ENCODE peak calls at places on chromosomes 7 and 10, in six cellular contexts. I, G, X, T, B and J are unnamed samples.

GRCh38 chr7:41058986-41059741 is 643.7 kb downstream of the INHBA start:
- DNase-seq in B (peak), G (no peak), I (no peak), X (no peak), T (peak), J (no peak)

GRCh38 chr7:71868797-71869196 is 543.3 kb downstream of the CALN1 start:
- DNase-seq in X (no peak), B (peak), I (no peak), G (no peak), T (peak), J (no peak)

GRCh38 chr10:90347239-90347638 is 510.6 kb downstream of the HTR7 start:
- DNase-seq in B (no peak), G (no peak), I (no peak), X (no peak), T (peak), J (no peak)

GRCh38 chr10:79051766-79052165 is 17.0 kb upstream of the ZMIZ1 start:
- DNase-seq in X (no peak), T (no peak), B (no peak), G (no peak), I (no peak), J (no peak)

GRCh38 chr7:17532861-17533404 is 234.5 kb downstream of the AHR start:
- DNase-seq in X (no peak), I (no peak), B (peak), G (no peak), T (peak), J (no peak)

GRCh38 chr7:56062382-56062781 is 1.7 kb upstream of the SUMF2 start:
- DNase-seq in G (no peak), B (no peak), I (no peak), T (peak), X (no peak), J (no peak)

GRCh38 chr7:15889501-15889900 is 203.0 kb upstream of the MEOX2 start:
- DNase-seq in X (no peak), G (no peak), B (no peak), T (peak), I (no peak), J (no peak)

GRCh38 chr10:106795619-106796018 is 368.9 kb downstream of the SORCS1 start:
- DNase-seq in B (peak), I (peak), X (no peak), T (peak), G (no peak), J (peak)

GRCh38 chr7:664402-664775 is 62.1 kb upstream of the DNAAF5 start:
- DNase-seq in T (no peak), I (no peak), X (no peak), G (no peak), B (no peak), J (no peak)

GRCh38 chr10:494149-494542 is 195.3 kb downstream of the DIP2C start:
- DNase-seq in I (no peak), X (no peak), T (no peak), B (no peak), G (no peak), J (no peak)

GRCh38 chr10:132350391-132350790 is 18.4 kb downstream of the LRRC27 start:
- DNase-seq in G (no peak), I (no peak), T (no peak), B (no peak), X (no peak), J (no peak)

GRCh38 chr10:58641095-58641531 is 128.4 kb downstream of the BICC1 start:
- DNase-seq in G (no peak), T (peak), B (peak), I (no peak), X (peak), J (no peak)

GRCh38 chr7:88306590-88307048 is at the start of gene STEAP4:
- DNase-seq in T (peak), G (no peak), B (peak), X (no peak), I (no peak), J (peak)

GRCh38 chr10:24524314-24524713 is 199.4 kb downstream of the ARHGAP21 start:
- DNase-seq in T (no peak), G (no peak), I (no peak), X (no peak), B (no peak), J (no peak)

GRCh38 chr10:69629897-69630650 is at the start of gene FAM241B:
- DNase-seq in B (peak), I (peak), X (no peak), T (peak), G (peak), J (peak)

GRCh38 chr7:128915841-128916642 is 5.5 kb upstream of the KCP start:
- DNase-seq in B (no peak), T (no peak), I (no peak), G (no peak), X (no peak), J (no peak)

GRCh38 chr7:39709768-39710291 is 86.5 kb downstream of the RALA start:
- DNase-seq in X (no peak), I (peak), G (no peak), B (no peak), T (peak), J (no peak)

GRCh38 chr7:5695037-5695708 is 86.3 kb downstream of the RNF216 start:
- DNase-seq in T (peak), B (no peak), G (peak), I (peak), X (peak), J (no peak)

GRCh38 chr7:84372155-84372621 is 177.6 kb upstream of the SEMA3A start:
- DNase-seq in T (peak), I (no peak), G (no peak), B (peak), X (peak), J (no peak)

GRCh38 chr10:83078160-83078559 is 1061.1 kb upstream of the GHITM start:
- DNase-seq in I (no peak), X (no peak), B (no peak), T (no peak), G (no peak), J (no peak)

GRCh38 chr7:105097619-105098018 is 83.6 kb downstream of the KMT2E start:
- DNase-seq in I (no peak), G (no peak), B (peak), T (peak), X (peak), J (no peak)

GRCh38 chr10:62083413-62083794 is 181.9 kb downstream of the ARID5B start:
- DNase-seq in B (peak), I (no peak), X (no peak), G (no peak), T (peak), J (no peak)

GRCh38 chr7:29194206-29194593 is 375 bp upstream of the CHN2 start:
- DNase-seq in I (no peak), T (no peak), G (no peak), X (no peak), B (peak), J (peak)

GRCh38 chr10:89301231-89301630 is 615 bp upstream of the IFIT2 start:
- DNase-seq in B (no peak), G (no peak), X (no peak), T (peak), I (no peak), J (no peak)

DNA sequence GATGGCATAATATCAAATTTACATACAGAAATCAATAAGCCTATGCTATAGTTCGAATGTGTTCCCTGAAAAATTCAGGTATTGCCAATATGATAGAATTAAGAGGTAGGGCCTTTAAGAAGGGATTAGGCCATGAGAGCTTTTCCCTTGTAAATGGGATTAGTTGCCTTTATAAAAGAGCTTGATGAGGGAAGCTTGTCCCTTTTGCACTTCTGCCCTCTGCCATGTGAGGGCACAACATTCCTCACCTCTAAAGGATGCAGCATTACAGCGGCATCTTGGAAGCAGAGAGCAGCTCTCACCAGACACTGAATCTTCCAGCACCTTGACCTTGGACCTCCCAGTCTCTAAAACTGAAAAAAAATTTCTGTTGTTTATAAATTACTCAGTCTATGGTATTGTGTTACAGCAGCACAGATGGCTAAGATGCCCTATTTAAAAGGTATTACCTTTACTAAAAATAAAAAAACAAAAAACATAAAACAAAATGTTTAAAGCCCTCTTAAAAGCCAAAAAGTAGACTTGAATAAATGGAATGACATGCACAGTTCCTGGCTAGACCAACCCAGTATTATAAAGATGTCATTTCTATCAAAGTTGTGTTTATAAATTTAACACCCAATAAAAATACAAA is 909.6 kb downstream of the REEP3 start:
- DNase-seq in G (no peak), T (peak), B (no peak), I (no peak), X (no peak), J (peak)
- TF ChIP-seq CTCF in G (peak), T (peak), B (no peak), I (no peak), X (no peak), J (peak)

GRCh38 chr10:123014772-123015171 is 6.0 kb downstream of the ACADSB start:
- DNase-seq in B (no peak), G (no peak), T (no peak), X (no peak), I (no peak), J (no peak)
- TF ChIP-seq CTCF in B (no peak), G (no peak), T (no peak), X (no peak), I (no peak), J (no peak)

GRCh38 chr7:137282043-137282442 is 61.5 kb downstream of the PTN start:
- DNase-seq in G (no peak), B (no peak), I (no peak), T (no peak), X (peak), J (no peak)

GRCh38 chr7:137283147-137283546 is 60.4 kb downstream of the PTN start:
- DNase-seq in G (no peak), I (no peak), X (no peak), T (no peak), B (no peak), J (no peak)

GRCh38 chr7:137289101-137289500 is 54.4 kb downstream of the PTN start:
- DNase-seq in T (no peak), X (no peak), G (no peak), B (no peak), I (no peak), J (no peak)

DNA sequence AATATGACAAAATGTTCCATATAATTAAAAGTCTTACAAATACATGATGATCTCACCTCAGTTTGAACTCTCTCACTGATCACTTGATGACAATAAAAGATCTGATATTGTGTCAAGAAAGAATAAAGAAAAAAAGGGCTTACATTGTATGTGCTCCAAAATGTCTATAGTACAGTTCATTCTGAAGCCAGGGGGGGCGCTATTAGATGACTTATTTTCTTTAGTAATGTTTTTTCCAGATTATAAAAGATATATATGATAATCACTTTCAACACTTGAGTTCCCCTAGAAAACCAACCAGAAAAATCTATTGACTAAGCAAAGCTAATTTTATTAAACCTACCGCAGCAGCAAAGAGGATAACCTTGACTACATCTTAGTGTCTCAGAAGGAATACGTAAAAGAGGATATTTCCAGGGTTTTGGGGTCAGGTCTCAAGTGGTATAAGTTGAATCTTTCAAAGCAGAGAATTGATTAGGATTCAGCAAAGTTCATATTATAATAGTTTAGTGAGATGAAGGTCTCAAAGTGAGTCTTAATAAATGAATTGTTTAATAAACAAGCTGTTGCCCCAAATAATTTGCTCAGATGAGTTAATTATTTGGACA is 55.8 kb downstream of the PTN start:
- DNase-seq in X (no peak), T (peak), G (no peak), B (no peak), I (no peak), J (no peak)
- TF ChIP-seq CTCF in X (peak), T (peak), G (peak), B (peak), I (no peak), J (peak)

GRCh38 chr7:124800386-124800785 is 34.8 kb upstream of the GPR37 start:
- DNase-seq in X (no peak), I (no peak), T (no peak), G (no peak), B (no peak), J (no peak)
- TF ChIP-seq CTCF in X (no peak), I (no peak), T (no peak), G (no peak), B (no peak), J (no peak)

DNA sequence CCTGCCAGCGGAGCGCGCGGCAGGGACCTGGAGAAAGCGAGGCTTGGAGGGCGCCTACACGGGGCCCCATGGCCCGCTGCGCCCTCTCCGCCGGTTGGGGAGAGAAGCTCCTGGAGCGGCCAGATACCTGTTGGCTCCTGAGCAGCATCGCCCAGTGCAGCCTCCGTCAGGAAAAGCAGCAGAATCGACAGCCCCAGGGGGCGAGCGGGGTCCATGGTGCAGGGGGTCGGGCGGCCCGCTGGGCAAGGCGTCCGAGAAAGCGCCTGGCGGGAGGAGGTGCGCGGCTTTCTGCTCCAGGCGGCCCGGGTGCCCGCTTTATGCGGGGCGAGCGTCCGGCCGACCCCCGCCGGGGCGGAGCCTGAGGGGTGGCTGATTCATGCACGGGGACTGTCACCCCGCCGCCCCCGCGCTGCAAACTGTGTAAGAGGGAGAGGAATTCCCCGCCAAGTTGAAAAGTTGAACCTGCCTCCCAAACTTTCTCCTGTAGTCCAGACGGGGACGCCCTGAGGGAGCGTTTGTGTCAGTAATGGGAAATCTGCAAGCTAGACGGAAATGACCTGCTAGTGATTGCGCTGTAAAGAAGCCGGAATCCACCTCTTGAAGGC is at the start of gene TFPI2:
- DNase-seq in I (peak), T (peak), X (no peak), G (peak), B (peak), J (peak)
- TF ChIP-seq CTCF in I (no peak), T (no peak), X (peak), G (no peak), B (peak), J (no peak)

GRCh38 chr10:99982728-99983127 is 27.0 kb downstream of the DNMBP start:
- DNase-seq in G (no peak), B (no peak), I (no peak), X (no peak), T (no peak), J (no peak)

GRCh38 chr10:99984635-99985034 is 25.1 kb downstream of the DNMBP start:
- DNase-seq in T (no peak), I (no peak), G (no peak), B (no peak), X (no peak), J (no peak)

GRCh38 chr10:99981581-99982199 is 28.1 kb downstream of the DNMBP start:
- DNase-seq in I (no peak), B (no peak), G (no peak), T (peak), X (no peak), J (no peak)

GRCh38 chr10:99983280-99983988 is 26.3 kb downstream of the DNMBP start:
- DNase-seq in I (no peak), X (no peak), T (peak), G (no peak), B (no peak), J (peak)

DNA sequence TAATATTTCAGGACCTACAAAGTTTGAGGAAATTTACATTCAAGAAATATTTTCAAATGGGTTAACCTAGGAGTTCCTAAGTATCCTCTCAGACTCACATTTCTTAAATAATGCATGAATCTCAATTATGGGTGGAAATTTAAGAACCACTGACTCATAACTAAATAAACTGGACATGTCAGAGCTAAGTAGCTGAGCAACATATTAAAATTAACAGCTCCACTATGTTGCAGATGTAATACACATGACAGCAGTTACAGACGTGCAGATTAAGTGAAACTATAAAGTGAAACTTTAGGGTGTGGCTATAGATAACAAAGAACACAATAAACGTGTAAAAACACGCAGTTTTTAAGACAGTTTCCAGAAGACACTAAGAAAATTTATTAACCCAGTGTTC is 25.5 kb downstream of the DNMBP start:
- DNase-seq in B (peak), G (no peak), I (peak), T (peak), X (no peak), J (no peak)
- TF ChIP-seq CTCF in B (no peak), G (no peak), I (no peak), T (no peak), X (no peak), J (no peak)

DNA sequence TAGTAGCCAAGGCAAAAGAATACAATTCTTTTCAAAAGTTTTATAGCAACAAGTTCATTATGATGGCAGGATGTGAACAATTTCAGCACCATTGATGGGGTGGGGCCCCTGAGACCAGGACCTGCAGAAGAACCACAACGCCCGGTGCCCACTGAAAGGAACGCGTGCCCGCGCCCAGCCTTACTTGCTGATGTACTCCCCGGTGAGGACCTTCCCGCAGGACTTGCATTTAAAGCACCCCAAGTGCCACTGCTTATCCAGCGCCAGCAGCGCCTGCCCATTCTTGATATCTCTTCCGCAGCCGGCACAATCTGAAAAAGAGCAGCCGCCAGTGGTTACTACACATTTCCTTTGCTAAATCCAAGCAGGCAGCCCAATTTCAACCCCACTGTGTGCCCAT is 110.6 kb downstream of the ABLIM1 start:
- DNase-seq in I (no peak), T (no peak), X (no peak), B (no peak), G (no peak), J (no peak)
- TF ChIP-seq CTCF in I (no peak), T (no peak), X (no peak), B (no peak), G (no peak), J (no peak)